ENCODE peak calls at places on chromosomes 5 and 9, in eight cellular contexts. J is Calu3, Z is left lung, U is stomach, H is GM12864, P is astrocyte of the spinal cord, K is fibroblast of the aortic adventitia, W is mesothelial cell of epicardium. F is an unnamed sample.

GRCh38 chr5:52560366-52560765 is 227.3 kb upstream of the ITGA1 start:
- DNase-seq in J (no peak), Z (no peak), U (no peak), H (no peak), P (peak), K (peak), W (no peak), F (no peak)

GRCh38 chr9:76717176-76717575 is 47.1 kb upstream of the PCA3 start:
- DNase-seq in J (no peak), Z (no peak), U (no peak), H (no peak), P (no peak), K (no peak), W (no peak), F (no peak)

GRCh38 chr9:97041898-97042297 is 3.0 kb upstream of the CTSV start:
- DNase-seq in J (peak), Z (no peak), U (no peak), H (no peak), P (no peak), K (no peak), W (no peak), F (peak)

GRCh38 chr5:23064710-23065109 is 211.6 kb upstream of the CDH12 start:
- DNase-seq in J (no peak), Z (no peak), U (no peak), H (no peak), P (no peak), K (no peak), W (no peak), F (no peak)

GRCh38 chr5:165459232-165459631 is 1953.8 kb downstream of the MAT2B start:
- DNase-seq in J (no peak), Z (no peak), U (no peak), H (no peak), P (no peak), K (peak), W (no peak), F (no peak)

GRCh38 chr9:106107716-106108115 is 413.4 kb downstream of the TMEM38B start:
- DNase-seq in J (no peak), Z (no peak), U (no peak), H (no peak), P (no peak), K (no peak), W (no peak), F (no peak)

GRCh38 chr9:18256574-18256973 is 217.4 kb upstream of the ADAMTSL1 start:
- DNase-seq in J (no peak), Z (no peak), U (no peak), H (no peak), P (peak), K (no peak), W (no peak), F (no peak)

GRCh38 chr9:31394040-31394473 is 990.4 kb upstream of the ACO1 start:
- DNase-seq in J (no peak), Z (no peak), U (no peak), H (no peak), P (peak), K (no peak), W (no peak), F (no peak)

GRCh38 chr5:172926008-172926523 is 33.2 kb upstream of the RPL26L1 start:
- DNase-seq in J (no peak), Z (no peak), U (no peak), H (no peak), P (no peak), K (no peak), W (no peak), F (no peak)

GRCh38 chr5:150000990-150001659 is 586 bp downstream of the HMGXB3 start:
- DNase-seq in J (peak), Z (peak), U (peak), H (no peak), P (peak), K (peak), W (peak), F (no peak)

GRCh38 chr5:1111727-1112289 is at the start of gene SLC12A7:
- DNase-seq in J (peak), Z (peak), U (peak), H (no peak), P (no peak), K (no peak), W (peak), F (no peak)

GRCh38 chr5:74361406-74362358 is 278.8 kb downstream of the ENC1 start:
- DNase-seq in J (peak), Z (no peak), U (no peak), H (no peak), P (no peak), K (no peak), W (no peak), F (peak)

GRCh38 chr5:124264499-124264898 is 481.9 kb downstream of the ZNF608 start:
- DNase-seq in J (no peak), Z (no peak), U (no peak), H (no peak), P (no peak), K (peak), W (no peak), F (no peak)

GRCh38 chr5:159217236-159217635 is 7.9 kb upstream of the RNF145 start:
- DNase-seq in J (no peak), Z (no peak), U (no peak), H (no peak), P (no peak), K (no peak), W (no peak), F (no peak)

GRCh38 chr5:159214486-159215271 is 5.3 kb upstream of the RNF145 start:
- DNase-seq in J (no peak), Z (no peak), U (no peak), H (no peak), P (no peak), K (no peak), W (no peak), F (no peak)

GRCh38 chr5:159218595-159219023 is 9.3 kb upstream of the RNF145 start:
- DNase-seq in J (no peak), Z (no peak), U (no peak), H (no peak), P (no peak), K (peak), W (no peak), F (no peak)

GRCh38 chr5:159215886-159216285 is 6.5 kb upstream of the RNF145 start:
- DNase-seq in J (no peak), Z (no peak), U (no peak), H (no peak), P (no peak), K (no peak), W (no peak), F (no peak)

DNA sequence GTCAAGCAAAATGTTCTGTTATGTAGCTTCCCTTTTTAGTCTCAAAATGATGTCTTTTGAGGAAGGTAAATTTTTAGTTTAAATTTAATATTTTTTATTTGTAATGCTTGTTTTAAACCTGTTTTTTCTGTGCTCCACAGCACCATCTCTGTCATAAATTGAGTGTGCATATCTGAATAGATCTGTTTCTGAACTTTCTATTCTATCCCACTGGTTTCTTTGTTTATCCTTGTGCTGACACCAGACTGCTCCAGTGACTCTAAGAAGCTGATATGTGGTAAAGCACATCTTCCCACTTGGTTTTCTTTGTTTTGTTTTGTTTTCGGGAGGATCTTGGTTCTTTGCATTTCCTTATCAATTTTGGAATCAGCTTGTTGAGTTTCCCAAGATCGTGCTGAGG is 7.1 kb upstream of the RNF145 start:
- DNase-seq in J (no peak), Z (no peak), U (no peak), H (no peak), P (no peak), K (no peak), W (no peak), F (no peak)
- TF ChIP-seq CTCF in J (no peak), Z (no peak), U (no peak), H (no peak), P (no peak), K (no peak), W (no peak), F (peak)

GRCh38 chr9:131870156-131870555 is 130.3 kb upstream of the RAPGEF1 start:
- DNase-seq in J (no peak), Z (no peak), U (no peak), H (no peak), P (no peak), K (no peak), W (no peak), F (no peak)

GRCh38 chr9:131872702-131873101 is 132.8 kb upstream of the RAPGEF1 start:
- DNase-seq in J (no peak), Z (no peak), U (no peak), H (no peak), P (no peak), K (no peak), W (no peak), F (no peak)

GRCh38 chr9:131873361-131873760 is 133.5 kb upstream of the RAPGEF1 start:
- DNase-seq in J (no peak), Z (no peak), U (no peak), H (no peak), P (no peak), K (no peak), W (no peak), F (no peak)

GRCh38 chr9:131873891-131874440 is 134.1 kb upstream of the RAPGEF1 start:
- DNase-seq in J (no peak), Z (no peak), U (no peak), H (no peak), P (no peak), K (no peak), W (no peak), F (no peak)

DNA sequence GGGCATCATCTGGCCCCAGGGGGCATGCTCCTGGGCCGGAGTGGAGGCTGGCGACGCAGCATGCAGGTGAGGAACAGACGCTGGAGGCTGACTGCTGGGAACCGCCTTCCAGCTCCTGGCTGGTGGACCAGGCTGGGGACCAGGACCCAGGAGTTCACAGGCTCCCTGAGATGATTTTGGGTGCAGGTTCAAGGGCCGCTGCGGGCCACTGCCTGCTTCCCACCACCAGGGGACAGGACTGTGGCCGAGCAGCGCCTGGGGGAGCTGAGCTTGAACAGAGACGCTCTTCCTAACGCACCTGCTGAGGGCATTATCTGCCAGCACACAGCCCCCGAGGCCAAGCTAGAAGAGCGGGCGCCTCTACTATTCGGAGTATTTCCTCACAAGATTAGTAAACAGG is 132.1 kb upstream of the RAPGEF1 start:
- DNase-seq in J (no peak), Z (no peak), U (no peak), H (no peak), P (no peak), K (no peak), W (no peak), F (no peak)
- TF ChIP-seq CTCF in J (no peak), Z (no peak), U (no peak), H (peak), P (peak), K (peak), W (peak), F (peak)

DNA sequence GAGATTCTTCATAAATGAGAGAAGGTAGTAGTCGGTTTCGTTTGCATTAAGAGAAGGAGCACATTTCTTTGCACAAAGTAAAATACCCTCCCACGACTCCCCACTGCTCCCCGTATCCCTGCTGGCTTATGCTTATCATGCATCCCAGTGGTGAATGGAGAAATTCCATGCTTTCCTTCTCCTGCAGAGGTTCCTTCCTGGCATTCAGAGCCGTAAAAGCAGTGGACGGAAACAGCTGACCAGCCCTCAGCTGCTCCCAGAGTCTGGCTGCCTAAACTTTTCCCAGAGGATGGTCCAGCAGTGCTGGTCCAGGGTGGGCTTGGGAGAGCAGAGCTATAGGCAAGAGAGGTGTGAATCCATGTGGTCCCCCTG is 93.1 kb downstream of the C9orf152 start:
- DNase-seq in J (no peak), Z (no peak), U (no peak), H (no peak), P (peak), K (peak), W (no peak), F (no peak)
- TF ChIP-seq CTCF in J (no peak), Z (no peak), U (no peak), H (no peak), P (no peak), K (peak), W (no peak), F (no peak)

DNA sequence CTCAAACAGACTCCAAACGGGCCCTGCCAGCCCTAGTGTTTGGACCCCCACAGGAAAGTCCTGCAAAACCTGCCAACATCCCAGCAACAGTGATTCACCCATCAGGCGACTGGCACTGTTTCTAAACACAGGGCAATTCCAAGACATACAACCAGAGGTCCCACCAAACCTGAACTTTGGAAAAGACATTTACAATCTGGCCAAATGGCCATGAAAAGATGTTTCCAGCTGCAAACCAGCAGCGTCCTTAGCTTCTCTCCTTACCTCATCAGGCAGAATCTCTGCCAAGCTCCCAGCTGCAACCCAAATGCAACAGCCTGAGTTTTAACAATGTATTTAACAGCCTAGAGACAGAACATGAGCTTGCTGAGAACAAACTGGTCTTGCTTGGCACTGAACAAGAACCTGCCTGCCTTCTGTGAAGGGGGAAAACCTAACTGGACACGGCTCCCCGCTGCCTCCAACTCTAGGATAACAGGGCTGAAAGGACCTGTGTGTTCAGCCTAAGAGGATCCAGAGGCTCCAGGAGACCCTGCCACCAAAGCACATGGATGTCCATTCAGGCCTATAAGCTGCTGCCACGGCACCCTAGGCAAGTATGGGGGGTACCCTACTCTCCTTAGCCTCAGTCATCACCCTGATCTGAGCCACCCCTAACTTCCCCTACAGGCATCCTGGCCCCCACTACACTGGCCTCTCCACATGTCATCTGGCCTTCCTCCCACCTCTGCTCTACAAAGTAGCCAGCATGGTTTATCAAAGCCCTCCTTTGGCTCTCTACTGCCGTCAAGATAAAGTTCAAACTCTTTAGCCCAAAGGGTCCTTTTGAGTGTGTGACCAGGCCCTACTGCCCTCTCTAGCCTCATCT is 5.6 kb downstream of the P4HA2 start:
- DNase-seq in J (no peak), Z (no peak), U (no peak), H (no peak), P (peak), K (peak), W (no peak), F (no peak)
- TF ChIP-seq CTCF in J (no peak), Z (no peak), U (no peak), H (no peak), P (no peak), K (peak), W (no peak), F (no peak)

GRCh38 chr9:16598316-16598715 is 272.2 kb downstream of the BNC2 start:
- DNase-seq in J (no peak), Z (no peak), U (no peak), H (no peak), P (no peak), K (peak), W (no peak), F (no peak)

GRCh38 chr9:16602494-16602893 is 268.0 kb downstream of the BNC2 start:
- DNase-seq in J (no peak), Z (no peak), U (no peak), H (no peak), P (no peak), K (no peak), W (no peak), F (no peak)

DNA sequence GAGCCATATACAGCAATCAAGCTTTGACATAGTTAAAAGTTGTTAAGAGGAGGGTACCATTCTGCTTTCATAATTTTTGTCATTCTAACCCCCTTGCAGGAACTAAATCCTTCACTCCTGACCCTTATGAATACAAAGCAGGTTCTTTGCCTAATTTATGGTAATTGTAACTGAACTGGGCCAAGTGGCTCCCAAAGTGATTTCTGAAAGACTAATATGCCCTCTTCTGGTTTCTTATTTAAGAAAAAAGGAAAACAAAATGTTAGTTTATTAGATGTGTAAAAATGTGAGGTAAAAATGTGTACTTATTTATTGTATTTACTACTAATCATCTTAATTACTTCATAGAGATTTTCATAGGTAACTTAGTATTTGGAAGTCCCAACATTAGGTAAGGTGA is 268.5 kb downstream of the BNC2 start:
- DNase-seq in J (no peak), Z (no peak), U (no peak), H (no peak), P (no peak), K (no peak), W (no peak), F (no peak)
- TF ChIP-seq CTCF in J (no peak), Z (no peak), U (no peak), H (no peak), P (no peak), K (no peak), W (no peak), F (no peak)

GRCh38 chr5:44862808-44863207 is 54.1 kb downstream of the MRPS30 start:
- DNase-seq in J (no peak), Z (no peak), U (no peak), H (no peak), P (peak), K (peak), W (no peak), F (no peak)
- TF ChIP-seq CTCF in J (peak), Z (no peak), U (no peak), H (peak), P (peak), K (peak), W (no peak), F (peak)

DNA sequence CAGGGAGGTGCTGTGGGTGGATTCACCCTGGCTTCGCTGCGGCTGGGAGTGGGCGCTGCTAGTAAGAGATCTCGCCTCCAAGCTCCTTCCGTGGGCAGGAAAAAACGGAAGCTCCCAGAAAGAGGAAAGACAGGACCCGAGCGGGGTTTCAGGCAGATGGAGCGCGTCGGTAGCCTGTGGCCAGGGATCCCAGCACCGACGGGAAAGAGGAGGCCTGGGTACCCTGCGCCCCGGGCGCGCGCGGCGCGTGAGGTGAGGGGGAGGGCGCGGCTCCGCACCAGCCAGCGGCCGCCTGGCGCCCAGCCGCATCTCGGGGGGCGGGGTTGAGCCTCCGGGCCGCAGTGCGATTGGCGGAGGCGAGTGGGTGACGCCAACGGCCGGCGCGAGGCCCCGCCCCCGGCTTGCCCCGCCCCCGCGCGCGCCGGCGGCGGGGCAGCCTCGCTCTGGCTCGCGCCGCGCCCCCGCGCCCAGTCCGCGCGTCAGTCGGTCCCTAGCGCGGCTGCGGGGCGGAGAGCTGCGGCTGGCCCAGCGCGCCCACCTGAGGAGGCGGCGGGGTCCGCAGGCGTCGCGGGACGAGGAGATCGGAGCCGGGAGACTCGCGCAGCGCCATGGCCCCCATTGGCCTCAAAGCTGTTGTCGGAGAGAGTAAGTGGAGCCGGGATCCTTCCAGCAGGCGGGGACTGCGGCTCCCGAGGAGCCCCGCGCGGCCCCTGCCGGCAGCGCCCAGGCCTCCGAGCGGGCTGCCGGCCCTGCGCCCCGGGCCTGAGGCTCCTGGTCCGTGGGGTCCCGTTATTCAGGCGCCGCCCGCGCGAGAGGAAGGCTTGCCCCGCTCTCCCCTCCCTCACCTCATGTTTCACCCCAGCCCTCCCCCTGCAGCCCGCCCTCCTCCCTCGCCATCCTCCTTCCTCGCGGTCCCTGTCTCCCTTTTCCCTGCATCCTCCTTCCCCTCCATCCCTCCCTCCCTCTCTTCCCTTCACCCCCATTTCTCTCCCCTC is at the start of gene STXBP1:
- DNase-seq in J (peak), Z (peak), U (peak), H (peak), P (peak), K (peak), W (peak), F (peak)
- TF ChIP-seq CTCF in J (no peak), Z (no peak), U (no peak), H (no peak), P (peak), K (peak), W (no peak), F (peak)